ENCODE peak calls at places on chromosomes 5 and 9, in six cellular contexts. S is uterus, O is fibroblast of lung, Q is body of pancreas, D is heart right ventricle, L is Panc1. E is an unnamed sample. For H3K36me3, the result is how much of the 10 kb centered on the place peaks cover.

GRCh38 chr5:34743878-34744277 is 87.8 kb downstream of the RAI14 start:
- DNase-seq in Q (no peak), O (peak), L (no peak), S (no peak), D (no peak), E (no peak)

GRCh38 chr5:39224196-39224754 is 4.9 kb upstream of the FYB1 start:
- DNase-seq in D (no peak), S (no peak), O (peak), Q (no peak), L (no peak), E (peak)

GRCh38 chr5:113245427-113246052 is 189.2 kb downstream of the TSSK1B start:
- DNase-seq in D (no peak), S (no peak), Q (no peak), L (no peak), O (no peak), E (no peak)

GRCh38 chr9:4020747-4021296 is 279.0 kb downstream of the GLIS3 start:
- DNase-seq in O (no peak), L (no peak), Q (no peak), S (no peak), D (no peak), E (no peak)

GRCh38 chr9:72983056-72983455 is 30.2 kb upstream of the ALDH1A1 start:
- DNase-seq in S (no peak), Q (peak), D (no peak), L (no peak), O (no peak), E (no peak)

GRCh38 chr9:133359420-133360175 is 3.2 kb downstream of the SURF2 start:
- DNase-seq in Q (no peak), D (no peak), L (no peak), S (no peak), O (no peak), E (no peak)

GRCh38 chr9:36718612-36719011 is 145.9 kb downstream of the MELK start:
- DNase-seq in O (no peak), S (no peak), D (no peak), L (no peak), Q (no peak), E (no peak)

GRCh38 chr9:134130503-134131375 is 5.1 kb upstream of the WDR5 start:
- DNase-seq in L (no peak), S (peak), D (peak), O (peak), Q (peak), E (peak)

GRCh38 chr9:70256123-70256551 is 2.6 kb upstream of the SMC5 start:
- DNase-seq in L (no peak), S (no peak), O (peak), D (no peak), Q (no peak), E (no peak)

GRCh38 chr9:98222885-98223640 is 30.6 kb upstream of the CORO2A start:
- DNase-seq in L (no peak), Q (no peak), S (no peak), O (peak), D (no peak), E (no peak)

GRCh38 chr5:115243412-115243811 is 19.3 kb downstream of the PGGT1B start:
- DNase-seq in L (no peak), Q (no peak), D (no peak), O (peak), S (no peak), E (no peak)

GRCh38 chr9:92059669-92060068 is 55.5 kb downstream of the SPTLC1 start:
- DNase-seq in S (no peak), L (no peak), D (no peak), Q (no peak), O (no peak), E (no peak)

GRCh38 chr5:33032161-33033085 is 321.3 kb downstream of the NPR3 start:
- DNase-seq in D (no peak), O (peak), S (no peak), L (no peak), Q (no peak), E (no peak)

GRCh38 chr9:115015018-115015635 is 84.7 kb upstream of the TNFSF8 start:
- DNase-seq in O (peak), S (no peak), Q (no peak), D (no peak), L (no peak), E (no peak)

GRCh38 chr5:150270546-150271295 is 18.9 kb downstream of the CAMK2A start:
- DNase-seq in L (no peak), O (no peak), S (no peak), Q (peak), D (no peak), E (peak)

DNA sequence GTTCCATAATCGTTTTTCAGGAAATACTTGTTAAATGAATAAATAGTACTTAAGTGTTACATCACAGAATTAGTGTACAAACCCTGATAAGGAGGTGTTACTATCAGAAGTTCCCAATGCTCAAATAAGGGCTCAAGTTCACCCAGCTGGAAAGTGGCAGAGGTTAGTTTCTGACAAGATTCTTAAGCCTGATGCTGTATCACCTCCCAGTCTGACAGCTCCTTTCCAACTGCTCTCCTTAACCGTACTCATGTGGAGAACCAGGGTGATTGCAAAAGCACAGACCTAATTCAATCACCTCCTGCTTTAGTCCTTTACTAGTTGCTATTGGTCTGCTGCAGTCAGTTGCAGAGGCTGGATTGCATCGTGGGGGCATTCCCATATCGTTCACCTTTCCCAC is 100.4 kb upstream of the ZNF618 start:
- DNase-seq in D (no peak), O (peak), S (no peak), L (no peak), Q (no peak), E (no peak)
- H3K27ac ChIP-seq in D (no peak), O (no peak), S (no peak), L (no peak), Q (no peak), E (no peak)

DNA sequence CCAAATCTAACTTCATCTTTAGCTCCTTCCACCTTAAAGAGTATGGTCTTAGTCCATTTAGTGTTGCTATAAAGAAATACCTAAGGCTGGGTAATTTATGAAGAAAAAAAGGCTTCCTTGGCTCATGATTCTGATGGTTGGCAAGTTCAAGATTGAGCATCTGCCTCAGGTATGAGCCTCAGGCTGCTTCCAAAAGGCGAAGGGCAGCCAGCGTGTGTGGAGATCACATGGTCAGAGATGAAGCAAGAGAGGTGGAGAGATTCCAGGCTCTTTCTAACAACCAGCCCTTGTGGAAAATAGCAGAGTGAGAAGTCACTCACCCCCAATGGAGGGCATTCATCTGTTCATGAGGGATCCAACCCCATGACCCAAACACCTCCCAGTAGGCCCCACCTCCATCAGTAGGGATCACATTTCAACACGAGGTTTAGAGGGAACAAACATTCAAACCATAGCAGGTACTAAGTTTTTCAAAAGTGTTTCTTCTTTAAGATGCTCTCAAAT is 225.9 kb downstream of the SGCD start:
- DNase-seq in D (no peak), Q (no peak), O (no peak), S (no peak), L (no peak), E (no peak)
- H3K36me3 ChIP-seq in D (under half), Q (under half), O (under half), S (under half), L (under half), E (under half)

GRCh38 chr5:139708877-139709586 is 60.9 kb downstream of the CXXC5 start:
- DNase-seq in S (peak), Q (peak), D (peak), L (no peak), O (peak), E (peak)
- H3K27ac ChIP-seq in S (peak), Q (peak), D (peak), L (peak), O (peak), E (peak)

DNA sequence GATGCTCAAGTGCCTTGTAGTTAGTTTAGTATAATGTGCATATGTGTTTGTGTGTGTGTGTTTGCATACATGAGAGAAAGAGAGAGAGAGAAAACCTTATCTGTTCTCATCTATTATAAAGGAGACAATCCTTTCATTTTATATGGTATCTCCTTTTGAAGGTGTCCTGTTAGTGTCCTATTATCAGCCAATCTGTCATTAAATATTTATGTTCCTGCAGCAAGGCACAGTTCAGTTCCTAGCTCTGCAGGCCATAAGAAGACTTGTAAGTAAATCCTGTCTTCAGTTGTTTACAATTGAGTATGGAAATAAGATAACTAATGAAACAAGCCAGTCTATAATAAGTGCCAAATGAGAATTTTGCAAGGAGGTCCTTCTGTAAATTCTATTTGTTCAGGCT is 18.0 kb downstream of the MAP1B start:
- DNase-seq in O (no peak), L (no peak), S (no peak), Q (no peak), D (no peak), E (no peak)
- H3K36me3 ChIP-seq in O (under half), L (under half), S (under half), Q (under half), D (under half), E (under half)

DNA sequence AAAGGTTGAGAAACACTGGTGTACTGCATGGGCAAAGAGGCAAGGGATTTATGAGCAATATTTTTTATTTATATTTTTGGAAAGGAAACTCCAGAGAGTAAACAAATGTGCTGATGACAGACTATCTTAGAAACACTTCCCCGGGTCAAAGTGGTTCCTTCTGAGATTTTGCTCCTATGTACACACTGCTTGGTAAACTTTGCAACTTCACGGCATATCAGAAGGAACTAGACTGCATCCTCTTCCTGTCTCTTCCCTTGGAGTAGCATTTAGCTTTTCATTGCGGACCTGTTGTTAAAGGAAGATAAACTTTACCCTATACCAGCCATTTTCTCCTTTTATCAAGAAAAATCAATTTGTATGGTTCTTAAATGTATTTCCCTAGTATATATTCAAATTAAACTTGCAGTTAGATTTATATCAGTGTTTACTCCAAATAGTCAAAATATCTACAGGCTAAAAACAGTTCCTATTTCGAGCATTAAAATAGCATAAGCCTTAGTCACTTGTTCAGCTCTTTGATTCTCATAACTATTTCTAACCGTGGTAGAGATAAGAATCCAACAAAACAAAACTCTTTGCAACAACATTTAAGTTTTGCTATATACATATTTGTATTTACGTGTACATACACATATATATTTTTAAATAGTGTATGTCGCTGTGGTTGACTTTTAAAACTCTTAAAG is 48.0 kb upstream of the LRRC19 start:
- DNase-seq in O (peak), S (no peak), Q (no peak), D (no peak), L (no peak), E (no peak)
- H3K27ac ChIP-seq in O (no peak), S (peak), Q (no peak), D (no peak), L (no peak), E (no peak)

DNA sequence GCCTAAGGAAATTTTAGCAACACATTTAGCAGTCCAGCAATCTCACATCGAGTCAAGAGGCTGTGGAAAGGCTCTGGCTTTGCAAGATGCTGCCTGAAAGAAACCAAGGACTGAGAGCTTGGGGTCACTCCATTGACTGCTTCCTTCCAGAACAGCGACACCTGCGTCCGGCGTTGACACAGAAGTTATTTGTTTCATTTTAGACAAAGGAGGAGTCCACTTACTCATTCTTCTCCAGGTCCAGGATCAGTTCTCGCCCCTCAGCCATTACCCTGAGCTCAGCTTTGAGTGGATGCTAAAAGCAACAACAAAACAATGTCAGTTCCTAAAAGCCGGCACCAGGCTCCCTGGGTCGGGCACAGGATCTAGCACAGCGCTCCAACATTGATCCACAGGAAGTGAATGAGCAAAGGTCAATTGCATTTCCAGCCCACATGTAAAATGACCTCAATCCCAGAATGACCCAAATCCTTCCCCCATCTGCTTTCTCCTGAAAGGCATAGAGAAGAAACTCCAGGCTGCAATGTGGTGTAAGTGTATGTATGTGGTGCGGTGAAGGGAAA is 11.3 kb downstream of the ADAM19 start:
- DNase-seq in D (no peak), Q (no peak), L (no peak), O (no peak), S (no peak), E (no peak)
- H3K36me3 ChIP-seq in D (under half), Q (under half), L (under half), O (under half), S (under half), E (under half)

DNA sequence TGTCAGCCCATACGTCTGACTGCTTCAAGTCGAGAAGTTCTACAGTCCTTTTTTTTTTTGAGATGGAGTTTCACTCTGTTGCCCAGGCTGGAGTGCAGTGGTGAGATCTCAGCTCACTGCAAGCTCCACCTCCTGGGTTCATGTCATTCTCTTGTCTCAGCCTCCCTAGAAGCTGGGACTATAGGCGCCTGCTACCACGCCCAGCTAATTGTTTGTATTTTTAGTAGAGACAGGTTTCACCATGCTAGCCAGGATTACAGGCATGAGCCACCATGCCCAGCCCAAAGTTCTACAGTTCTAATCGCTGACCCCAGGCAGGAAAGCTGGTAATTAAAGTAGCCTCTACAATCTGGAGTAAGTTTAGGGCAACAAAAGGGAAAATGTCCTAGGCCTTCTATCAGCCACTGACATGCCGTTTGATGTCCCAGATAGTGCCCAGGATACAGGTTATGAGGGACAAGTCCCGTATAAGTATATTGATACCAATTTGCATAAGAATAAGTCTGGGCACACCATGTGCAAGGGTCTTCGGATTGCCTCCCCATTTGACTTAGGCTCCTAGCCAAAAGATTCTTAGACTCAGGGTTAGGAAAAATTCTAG is 1110.8 kb downstream of the TAF11L14 start:
- DNase-seq in Q (no peak), S (no peak), L (no peak), O (no peak), D (no peak), E (no peak)
- H3K27ac ChIP-seq in Q (no peak), S (peak), L (peak), O (no peak), D (peak), E (no peak)

E was measured in psoas muscle.